ENCODE peak calls at places on chromosomes 12 and 14, in four cellular contexts. One of them, this sample, is unnamed.
A peak's percentile ranks its signal among the peaks of the same experiment; 100 is the strongest.

GRCh38 chr12:70609739-70610491 is 27.3 kb downstream of the PTPRB start:
- DNase-seq in K562: peak; percentile 40
- DNase-seq in GM12878: no peak
- DNase-seq in HL-60: peak; percentile 48
- DNase-seq in this sample: no peak

GRCh38 chr14:49615776-49616175 is 4.7 kb downstream of the RPL36AL start:
- DNase-seq in K562: no peak
- DNase-seq in GM12878: no peak
- DNase-seq in HL-60: no peak
- DNase-seq in this sample: no peak

GRCh38 chr12:107179883-107180282 is 86.5 kb upstream of the CRY1 start:
- DNase-seq in K562: no peak
- DNase-seq in GM12878: no peak
- DNase-seq in HL-60: no peak
- DNase-seq in this sample: no peak

GRCh38 chr12:69052613-69053408 is 119.8 kb upstream of the CPM start:
- DNase-seq in K562: no peak
- DNase-seq in GM12878: peak; percentile 32
- DNase-seq in HL-60: no peak
- DNase-seq in this sample: no peak

GRCh38 chr12:94092516-94093241 is 55.7 kb upstream of the PLXNC1 start:
- DNase-seq in K562: no peak
- DNase-seq in GM12878: no peak
- DNase-seq in HL-60: no peak
- DNase-seq in this sample: no peak

GRCh38 chr12:94049718-94050117 is 98.7 kb upstream of the PLXNC1 start:
- DNase-seq in K562: peak; percentile 44
- DNase-seq in GM12878: no peak
- DNase-seq in HL-60: no peak
- DNase-seq in this sample: no peak

GRCh38 chr14:58488550-58488949 is 61.0 kb downstream of the KIAA0586 start:
- DNase-seq in K562: no peak
- DNase-seq in GM12878: no peak
- DNase-seq in HL-60: peak; percentile 2
- DNase-seq in this sample: no peak

GRCh38 chr12:42372154-42372791 is 46.3 kb downstream of the PPHLN1 start:
- DNase-seq in K562: peak; percentile 76
- DNase-seq in GM12878: peak; percentile 49
- DNase-seq in HL-60: peak; percentile 56
- DNase-seq in this sample: peak; percentile 5

GRCh38 chr14:67360469-67361206 is 510 bp downstream of the EIF2S1 start:
- DNase-seq in K562: peak; percentile 28
- DNase-seq in GM12878: no peak
- DNase-seq in HL-60: no peak
- DNase-seq in this sample: no peak

GRCh38 chr14:42192659-42193425 is 586.2 kb downstream of the LRFN5 start:
- DNase-seq in K562: no peak
- DNase-seq in GM12878: no peak
- DNase-seq in HL-60: no peak
- DNase-seq in this sample: no peak

GRCh38 chr12:112331891-112332290 is 50.3 kb downstream of the HECTD4 start:
- DNase-seq in K562: no peak
- DNase-seq in GM12878: no peak
- DNase-seq in HL-60: peak; percentile 39
- DNase-seq in this sample: no peak

GRCh38 chr12:113287899-113288282 is 47.0 kb downstream of the SLC8B1 start:
- DNase-seq in K562: no peak
- DNase-seq in GM12878: no peak
- DNase-seq in HL-60: no peak
- DNase-seq in this sample: no peak

GRCh38 chr14:93040443-93040842 is 75.3 kb downstream of the ITPK1 start:
- DNase-seq in K562: no peak
- DNase-seq in GM12878: no peak
- DNase-seq in HL-60: no peak
- DNase-seq in this sample: no peak

GRCh38 chr12:89932950-89933349 is 224.3 kb upstream of the ATP2B1 start:
- DNase-seq in K562: no peak
- DNase-seq in GM12878: no peak
- DNase-seq in HL-60: no peak
- DNase-seq in this sample: no peak

GRCh38 chr12:22715254-22715653 is 90.3 kb downstream of the ETNK1 start:
- DNase-seq in K562: no peak
- DNase-seq in GM12878: no peak
- DNase-seq in HL-60: no peak
- DNase-seq in this sample: no peak

GRCh38 chr14:99524804-99525698 is 43.8 kb downstream of the CCNK start:
- DNase-seq in K562: peak; percentile 28
- DNase-seq in GM12878: no peak
- DNase-seq in HL-60: no peak
- DNase-seq in this sample: no peak

GRCh38 chr12:19236656-19237055 is 107.1 kb downstream of the PLEKHA5 start:
- DNase-seq in K562: peak; percentile 19
- DNase-seq in GM12878: no peak
- DNase-seq in HL-60: no peak
- DNase-seq in this sample: no peak

GRCh38 chr14:24241829-24242443 is 487 bp downstream of the TINF2 start:
- DNase-seq in K562: peak; percentile 92
- DNase-seq in GM12878: no peak
- DNase-seq in HL-60: peak; percentile 95
- DNase-seq in this sample: peak; percentile 95

GRCh38 chr12:105382771-105383632 is 52.5 kb downstream of the C12orf75 start:
- DNase-seq in K562: peak; percentile 59
- DNase-seq in GM12878: peak; percentile 17
- DNase-seq in HL-60: peak; percentile 15
- DNase-seq in this sample: peak; percentile 42

GRCh38 chr12:69698769-69699540 is at the start of gene BEST3:
- DNase-seq in K562: no peak
- DNase-seq in GM12878: no peak
- DNase-seq in HL-60: no peak
- DNase-seq in this sample: no peak

GRCh38 chr12:57899010-57899662 is 42.2 kb upstream of the ATP23 start:
- DNase-seq in K562: no peak
- DNase-seq in GM12878: peak; percentile 79
- DNase-seq in HL-60: no peak
- DNase-seq in this sample: peak; percentile 64
- TF ChIP-seq POLR2AphosphoS5 in K562: no peak
- TF ChIP-seq POLR2AphosphoS5 in GM12878: peak; percentile 52
- TF ChIP-seq POLR2AphosphoS5 in HL-60: no peak
- TF ChIP-seq POLR2AphosphoS5 in this sample: no peak

DNA sequence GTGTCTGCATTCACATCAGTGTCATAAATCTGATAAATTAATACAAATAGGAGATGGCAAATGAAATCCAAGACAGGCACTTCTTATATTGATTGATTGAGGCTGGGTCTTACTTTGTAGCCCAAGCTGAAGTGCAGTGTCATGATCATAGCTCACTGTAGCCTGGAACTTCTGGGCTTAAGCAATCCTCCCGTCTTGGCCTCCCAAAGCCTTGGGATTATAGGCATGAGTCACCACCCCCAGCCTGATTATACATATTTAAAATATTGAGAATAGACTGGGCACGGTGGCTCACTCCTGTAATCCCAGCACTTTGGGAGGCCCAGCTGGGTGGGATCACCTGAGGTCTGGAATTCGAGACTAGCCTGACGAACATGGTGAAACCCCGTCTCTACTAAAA is 51.3 kb downstream of the MARK3 start:
- DNase-seq in K562: no peak
- DNase-seq in GM12878: no peak
- DNase-seq in HL-60: no peak
- DNase-seq in this sample: no peak
- TF ChIP-seq SPI1 in K562: no peak
- TF ChIP-seq SPI1 in GM12878: no peak
- TF ChIP-seq SPI1 in HL-60: no peak
- TF ChIP-seq SPI1 in this sample: no peak

DNA sequence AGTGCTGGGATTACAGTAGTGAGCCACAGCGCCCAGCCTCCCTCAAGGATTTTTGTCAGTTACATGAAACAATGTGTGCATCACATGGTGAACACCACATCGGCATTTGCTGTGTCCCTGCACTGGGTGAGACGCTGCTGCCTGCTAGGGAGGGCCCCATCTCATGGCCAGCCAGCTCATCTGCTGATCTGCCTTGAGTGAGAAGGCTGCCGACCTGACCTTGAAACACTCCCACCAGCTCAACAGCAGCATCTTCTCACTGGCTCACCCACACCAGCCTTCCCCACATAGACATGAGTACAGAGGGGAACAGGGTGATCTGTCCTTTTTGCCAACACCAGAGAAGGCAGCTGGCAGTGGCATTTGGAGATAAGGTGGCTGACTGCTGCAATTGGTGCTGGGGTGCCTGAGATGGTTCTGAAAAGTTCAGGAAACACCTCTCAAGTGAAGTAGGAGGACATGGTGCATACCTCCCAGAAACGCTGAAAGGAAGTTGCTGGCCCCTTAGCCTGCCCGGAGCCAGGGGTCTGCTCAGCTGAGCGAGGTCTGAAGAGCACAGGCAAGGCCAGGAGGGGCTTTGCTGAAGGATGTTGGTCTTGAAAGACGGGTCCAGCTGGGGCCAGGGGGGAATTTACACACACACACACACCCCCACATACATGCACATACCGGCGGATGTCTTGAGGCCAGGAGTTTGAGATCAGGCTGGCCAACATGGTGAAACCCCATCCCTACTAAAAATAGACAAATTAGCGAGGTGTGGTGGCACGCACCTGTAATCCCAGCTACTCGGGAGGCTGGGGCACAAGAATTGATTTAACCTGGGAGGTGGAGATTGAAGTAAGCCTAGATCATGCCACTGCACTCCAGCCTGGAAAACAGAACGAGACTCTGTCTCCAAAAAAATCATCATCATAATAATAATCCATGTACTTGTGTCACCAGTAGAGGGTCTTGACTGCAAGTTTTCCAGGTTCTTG is 14.3 kb upstream of the PPP1R13B start:
- DNase-seq in K562: no peak
- DNase-seq in GM12878: no peak
- DNase-seq in HL-60: no peak
- DNase-seq in this sample: no peak
- TF ChIP-seq POLR2AphosphoS5 in K562: no peak
- TF ChIP-seq POLR2AphosphoS5 in GM12878: no peak
- TF ChIP-seq POLR2AphosphoS5 in HL-60: no peak
- TF ChIP-seq POLR2AphosphoS5 in this sample: no peak

GRCh38 chr12:123099556-123100192 is 51.2 kb downstream of the PITPNM2 start:
- DNase-seq in K562: no peak
- DNase-seq in GM12878: no peak
- DNase-seq in HL-60: no peak
- DNase-seq in this sample: no peak
- TF ChIP-seq SPI1 in K562: no peak
- TF ChIP-seq SPI1 in GM12878: no peak
- TF ChIP-seq SPI1 in HL-60: no peak
- TF ChIP-seq SPI1 in this sample: no peak

DNA sequence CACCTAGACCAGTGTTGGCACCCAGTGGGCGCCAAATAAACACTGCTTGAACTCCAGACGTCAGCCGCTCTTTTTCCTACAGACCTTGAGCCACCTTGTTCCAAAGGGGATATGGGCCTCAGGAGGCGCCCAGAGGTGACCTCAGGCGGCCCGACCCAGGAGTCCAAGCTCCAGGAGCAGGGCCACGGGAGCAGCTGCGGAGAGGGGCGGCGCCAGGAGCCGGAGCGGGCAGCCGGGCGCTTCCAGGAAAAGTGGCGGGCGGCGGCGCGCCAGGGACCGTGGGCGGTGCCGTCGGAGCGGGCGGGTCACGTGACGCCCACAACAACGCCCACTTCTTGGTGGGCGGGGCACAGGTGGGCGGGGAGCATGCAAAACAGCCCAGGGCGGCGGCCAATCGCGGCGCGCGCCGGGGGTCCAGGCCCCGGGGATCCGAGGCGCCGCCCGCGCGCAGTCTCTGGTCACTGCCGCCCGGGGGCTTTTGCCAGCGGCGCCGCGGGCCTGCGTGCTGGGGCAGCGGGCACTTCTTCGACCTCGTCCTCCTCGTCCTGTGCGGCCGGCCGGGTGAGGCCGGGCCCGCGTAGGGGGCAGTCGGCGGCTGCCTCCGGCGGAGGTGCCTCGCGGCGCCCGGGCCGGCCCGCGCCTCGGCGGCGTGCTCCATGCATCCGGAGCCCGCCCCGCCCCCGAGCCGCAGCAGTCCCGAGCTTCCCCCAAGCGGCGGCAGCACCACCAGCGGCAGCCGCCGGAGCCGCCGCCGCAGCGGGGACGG is at the start of gene ORAI1:
- DNase-seq in K562: peak; percentile 97
- DNase-seq in GM12878: peak; percentile 63
- DNase-seq in HL-60: peak; percentile 94
- DNase-seq in this sample: peak; percentile 86
- TF ChIP-seq POLR2AphosphoS5 in K562: peak; percentile 59
- TF ChIP-seq POLR2AphosphoS5 in GM12878: peak; percentile 76
- TF ChIP-seq POLR2AphosphoS5 in HL-60: no peak
- TF ChIP-seq POLR2AphosphoS5 in this sample: peak; percentile 75

DNA sequence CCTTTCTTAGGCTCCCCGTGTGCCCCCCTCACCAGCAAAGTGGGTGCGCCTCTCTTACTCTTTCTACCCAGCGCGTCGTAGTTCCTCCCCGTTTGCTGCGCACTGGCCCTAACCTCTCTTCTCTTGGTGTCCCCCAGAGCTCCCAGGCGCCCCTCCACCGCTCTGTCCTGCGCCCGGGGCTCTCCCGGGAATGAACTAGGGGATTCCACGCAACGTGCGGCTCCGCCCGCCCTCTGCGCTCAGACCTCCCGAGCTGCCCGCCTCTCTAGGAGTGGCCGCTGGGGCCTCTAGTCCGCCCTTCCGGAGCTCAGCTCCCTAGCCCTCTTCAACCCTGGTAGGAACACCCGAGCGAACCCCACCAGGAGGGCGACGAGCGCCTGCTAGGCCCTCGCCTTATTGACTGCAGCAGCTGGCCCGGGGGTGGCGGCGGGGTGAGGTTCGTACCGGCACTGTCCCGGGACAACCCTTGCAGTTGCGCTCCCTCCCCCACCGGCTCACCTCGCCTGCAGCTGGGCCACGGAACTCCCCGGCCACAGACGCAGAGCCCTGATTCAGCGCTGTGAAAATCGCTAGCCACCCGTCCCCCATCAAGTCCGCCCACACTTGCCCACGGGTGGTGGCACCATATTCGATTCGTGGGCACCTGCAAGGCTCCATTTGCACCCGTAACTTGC is 1.3 kb downstream of the TMEM233 start:
- DNase-seq in K562: no peak
- DNase-seq in GM12878: no peak
- DNase-seq in HL-60: no peak
- DNase-seq in this sample: no peak
- TF ChIP-seq SPI1 in K562: no peak
- TF ChIP-seq SPI1 in GM12878: no peak
- TF ChIP-seq SPI1 in HL-60: no peak
- TF ChIP-seq SPI1 in this sample: no peak

GRCh38 chr12:6167327-6168280 is 32.6 kb upstream of the CD9 start:
- DNase-seq in K562: peak; percentile 87
- DNase-seq in GM12878: peak; percentile 62
- DNase-seq in HL-60: peak; percentile 82
- DNase-seq in this sample: peak; percentile 36
- TF ChIP-seq POLR2AphosphoS5 in K562: no peak
- TF ChIP-seq POLR2AphosphoS5 in GM12878: no peak
- TF ChIP-seq POLR2AphosphoS5 in HL-60: peak; percentile 78
- TF ChIP-seq POLR2AphosphoS5 in this sample: no peak

DNA sequence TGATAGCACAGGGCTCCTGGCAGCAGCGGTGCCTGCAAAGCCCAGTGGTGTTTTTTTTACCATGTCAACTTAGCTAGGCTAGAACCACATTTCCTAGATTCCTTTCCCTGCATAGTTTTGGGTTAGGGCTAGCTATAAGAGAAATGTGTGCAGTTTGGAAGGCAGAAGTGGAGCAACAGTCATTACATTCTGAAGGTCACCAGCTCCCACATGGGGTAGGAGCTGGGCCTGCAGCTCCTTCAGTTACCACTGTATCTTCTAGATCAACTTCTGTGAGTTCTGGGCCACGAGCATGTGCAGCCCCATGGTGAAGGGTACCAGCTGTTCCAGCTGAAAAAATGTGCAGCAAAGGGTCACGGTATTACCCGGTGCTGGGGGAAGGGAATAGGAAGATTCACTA is 2.3 kb upstream of the SLC25A3 start:
- DNase-seq in K562: peak; percentile 57
- DNase-seq in GM12878: no peak
- DNase-seq in HL-60: peak; percentile 48
- DNase-seq in this sample: no peak
- TF ChIP-seq SPI1 in K562: no peak
- TF ChIP-seq SPI1 in GM12878: no peak
- TF ChIP-seq SPI1 in HL-60: no peak
- TF ChIP-seq SPI1 in this sample: no peak